ENCODE peak calls at places on chromosomes 6 and 20, in five cellular contexts. H is BE2C, W is HCT116, E is OCI-LY7, S is AG10803. R is an unnamed sample.
A peak's percentile ranks its signal among the peaks of the same experiment; 100 is the strongest.

GRCh38 chr6:110881929-110882629 is 7.5 kb downstream of the AMD1 start:
- DNase-seq in S (peak; percentile 17), E (no peak), W (no peak), H (no peak), R (no peak)

GRCh38 chr6:107973594-107973993 is 15.6 kb upstream of the SEC63 start:
- DNase-seq in H (no peak), S (no peak), E (no peak), W (no peak), R (no peak)

GRCh38 chr20:45415822-45416637 is at the start of gene PIGT:
- DNase-seq in W (peak; percentile 63), S (peak; percentile 79), H (peak; percentile 88), E (peak; percentile 91), R (peak; percentile 78)

GRCh38 chr6:144725731-144726522 is 440.8 kb downstream of the UTRN start:
- DNase-seq in E (no peak), S (no peak), H (no peak), W (no peak), R (no peak)

GRCh38 chr6:14501914-14502313 is 384.3 kb downstream of the CD83 start:
- DNase-seq in H (no peak), S (no peak), W (no peak), E (no peak), R (no peak)

GRCh38 chr6:133814797-133815196 is 74.1 kb upstream of the TCF21 start:
- DNase-seq in E (no peak), S (peak; percentile 73), W (peak; percentile 6), H (no peak), R (no peak)

GRCh38 chr6:152085533-152085932 is 278.1 kb downstream of the ESR1 start:
- DNase-seq in W (peak; percentile 76), S (no peak), E (no peak), H (no peak), R (no peak)

GRCh38 chr6:1716845-1717244 is 107.1 kb downstream of the FOXC1 start:
- DNase-seq in W (no peak), S (no peak), H (no peak), E (no peak), R (no peak)

DNA sequence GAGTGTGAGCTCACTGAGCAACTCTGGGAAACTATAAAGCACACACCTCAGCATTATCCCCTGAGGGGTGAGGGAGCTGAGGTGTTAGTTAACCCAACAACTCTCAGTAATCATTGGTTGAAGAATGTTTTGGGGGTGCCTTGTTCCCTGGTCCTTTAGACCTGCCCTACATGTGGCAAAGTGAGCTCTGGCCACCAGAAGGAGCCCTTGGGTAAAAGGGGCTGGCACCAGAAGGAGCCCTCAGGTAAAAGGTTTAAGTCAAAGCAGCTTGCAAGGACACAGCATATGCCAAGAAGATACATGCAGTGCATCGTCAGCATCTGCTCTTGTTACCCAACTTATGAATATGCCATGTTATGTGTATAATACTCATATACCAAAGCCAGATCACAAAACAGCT is 1081.7 kb downstream of the KIF16B start:
- DNase-seq in E (no peak), S (no peak), W (no peak), H (peak; percentile 8), R (peak; percentile 18)
- TF ChIP-seq CTCF in E (peak; percentile 47), S (peak; percentile 17), W (no peak), H (peak; percentile 53), R (no peak)

GRCh38 chr6:138988469-138988834 is 399 bp upstream of the REPS1 start:
- DNase-seq in H (no peak), E (no peak), W (no peak), S (peak; percentile 17), R (no peak)
- TF ChIP-seq CTCF in H (no peak), E (peak; percentile 0), W (no peak), S (no peak), R (peak; percentile 44)

DNA sequence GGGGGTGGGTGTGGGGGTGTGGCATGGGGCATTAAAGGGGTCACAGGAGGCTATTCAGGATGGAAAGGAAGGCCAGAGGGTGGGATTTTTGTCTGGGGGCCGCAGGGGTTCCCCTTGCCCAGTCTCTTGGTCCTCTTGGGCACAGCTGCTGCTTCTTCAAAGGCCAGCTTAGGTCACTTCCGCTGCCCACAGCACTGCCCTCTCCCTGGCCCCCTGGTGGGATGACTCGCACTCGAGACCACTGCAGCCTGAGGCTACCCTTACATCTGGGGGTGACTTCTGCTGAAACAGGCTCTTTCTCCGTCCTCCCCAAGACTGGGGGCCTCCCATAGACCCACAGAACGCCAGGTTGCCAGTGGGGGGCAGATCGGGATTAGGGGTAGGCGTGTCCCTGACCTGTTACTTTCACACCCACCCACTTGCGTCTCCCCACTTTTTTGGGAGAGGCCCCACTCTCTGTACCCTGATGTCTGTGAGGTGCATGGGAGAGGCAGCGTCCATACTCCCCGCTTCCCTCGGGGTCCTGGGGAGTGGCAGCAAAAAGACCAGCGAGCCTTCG is 1.3 kb downstream of the LKAAEAR1 start:
- DNase-seq in E (no peak), H (no peak), W (no peak), S (no peak), R (no peak)
- TF ChIP-seq CTCF in E (no peak), H (no peak), W (no peak), S (no peak), R (no peak)

DNA sequence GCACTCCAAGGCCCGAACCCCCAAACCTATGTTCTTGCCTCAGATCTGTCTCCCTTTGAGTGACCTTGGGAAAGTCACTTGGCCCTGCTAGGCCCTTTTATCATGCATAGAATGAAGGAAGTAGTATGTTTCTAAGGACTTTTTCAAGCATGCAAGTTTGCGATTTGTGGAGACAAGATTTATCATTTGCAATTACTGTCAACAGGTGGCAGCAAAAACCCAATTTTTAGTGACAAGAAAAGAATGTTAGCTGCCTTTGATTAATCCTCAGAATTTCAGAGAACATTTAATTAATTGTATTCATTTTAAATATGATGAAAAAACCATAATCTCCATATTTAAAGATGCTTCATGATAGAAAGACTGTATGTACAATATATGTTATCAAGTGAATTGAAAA is 28.3 kb upstream of the PREP start:
- DNase-seq in H (peak; percentile 14), W (peak; percentile 51), S (peak; percentile 67), E (peak; percentile 58), R (peak; percentile 38)
- TF ChIP-seq CTCF in H (peak; percentile 53), W (peak; percentile 67), S (peak; percentile 59), E (peak; percentile 87), R (peak; percentile 76)

DNA sequence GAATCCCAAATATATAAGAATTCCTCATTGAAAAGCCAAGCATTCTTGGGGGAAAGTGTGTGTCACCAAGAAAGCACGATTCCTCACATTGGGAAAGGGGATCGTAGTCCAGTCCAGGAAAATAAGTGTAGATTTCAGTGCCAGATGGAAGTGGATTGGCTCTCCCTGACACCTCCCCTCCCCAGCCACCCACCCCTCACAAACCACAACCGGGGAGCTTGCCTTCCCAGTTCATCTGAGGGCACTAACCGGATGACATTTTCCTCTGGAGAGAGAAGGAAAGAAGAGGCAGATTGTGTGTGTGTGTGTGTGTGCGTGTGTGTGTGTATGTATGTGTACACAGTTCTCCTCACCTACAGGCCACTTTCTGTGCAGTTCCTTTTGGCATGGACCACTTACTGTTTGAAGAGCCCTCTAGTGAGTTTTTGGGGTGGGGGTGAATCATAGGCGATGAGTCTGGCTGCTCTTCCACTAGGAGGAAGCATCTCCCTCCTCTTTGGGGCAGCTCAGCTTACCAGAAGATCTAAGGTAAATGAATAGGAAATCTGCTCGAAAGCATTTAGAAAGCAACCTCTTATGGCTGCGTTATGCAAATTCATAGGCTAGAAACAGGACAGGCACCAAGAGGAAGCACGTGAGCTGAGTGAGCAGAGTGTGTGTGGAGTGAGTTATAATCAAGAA is 20.8 kb downstream of the DAAM2 start:
- DNase-seq in H (no peak), E (peak; percentile 92), W (no peak), S (peak; percentile 99), R (no peak)
- TF ChIP-seq CTCF in H (no peak), E (peak; percentile 79), W (no peak), S (peak; percentile 61), R (no peak)

DNA sequence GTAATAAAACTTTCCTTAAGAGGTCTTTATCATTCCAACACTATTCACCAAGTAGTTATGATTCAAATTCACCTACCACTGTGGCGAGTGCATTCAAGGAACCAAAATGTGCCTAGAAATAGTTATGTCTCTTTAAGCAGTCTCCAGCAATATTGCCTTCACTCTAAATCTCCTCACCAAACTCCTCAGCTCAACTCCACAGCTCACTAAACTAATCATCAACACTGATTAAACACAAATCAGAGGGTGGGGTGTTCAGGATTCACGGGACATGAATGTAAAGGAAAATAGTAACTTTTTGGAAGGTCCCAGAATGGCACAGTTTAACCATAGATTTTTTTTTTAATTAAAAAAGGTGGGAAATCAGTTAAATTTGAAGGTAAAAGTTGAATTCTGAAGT is 70.5 kb upstream of the THEMIS start:
- DNase-seq in E (no peak), H (no peak), S (no peak), W (no peak), R (no peak)
- TF ChIP-seq CTCF in E (no peak), H (no peak), S (no peak), W (no peak), R (no peak)